ENCODE peak calls at places on chromosomes 1 and 21, in eight cellular contexts. G is ovary, R is NCI-H460, C is A549, V is BE2C, X is EH, T is AG04450, L is hepatic stellate cell. Y is an unnamed sample.

GRCh38 chr1:51973587-51974474 is 16.7 kb downstream of the RAB3B start:
- DNase-seq in G (no peak), R (no peak), C (no peak), V (no peak), X (no peak), T (no peak), L (no peak), Y (peak)

GRCh38 chr1:8154621-8155052 is 128.5 kb upstream of the ERRFI1 start:
- DNase-seq in G (no peak), R (peak), C (peak), V (no peak), X (no peak), T (no peak), L (no peak), Y (peak)

GRCh38 chr1:232047473-232047872 is 420.9 kb downstream of the DISC1 start:
- DNase-seq in G (no peak), R (peak), C (peak), V (no peak), X (no peak), T (no peak), L (no peak), Y (no peak)

GRCh38 chr1:64405833-64406232 is 64.1 kb upstream of the CACHD1 start:
- DNase-seq in G (no peak), R (no peak), C (no peak), V (no peak), X (no peak), T (no peak), L (no peak), Y (no peak)

GRCh38 chr21:25179116-25179515 is 428.2 kb downstream of the MRPL39 start:
- DNase-seq in G (no peak), R (no peak), C (no peak), V (no peak), X (peak), T (peak), L (no peak), Y (peak)

GRCh38 chr1:84506729-84507453 is 510 bp upstream of the GNG5 start:
- DNase-seq in G (no peak), R (no peak), C (no peak), V (no peak), X (no peak), T (no peak), L (no peak), Y (no peak)

GRCh38 chr1:31669786-31670582 is 25.3 kb upstream of the PEF1 start:
- DNase-seq in G (peak), R (peak), C (peak), V (peak), X (peak), T (no peak), L (no peak), Y (peak)

GRCh38 chr1:45552309-45552708 is 1.7 kb downstream of the AKR1A1 start:
- DNase-seq in G (no peak), R (no peak), C (no peak), V (no peak), X (no peak), T (no peak), L (no peak), Y (no peak)

GRCh38 chr1:27257155-27257554 is 22.7 kb downstream of the WDTC1 start:
- DNase-seq in G (no peak), R (no peak), C (no peak), V (no peak), X (no peak), T (no peak), L (no peak), Y (peak)

GRCh38 chr21:40678681-40679284 is 168.2 kb downstream of the DSCAM start:
- DNase-seq in G (no peak), R (no peak), C (no peak), V (no peak), X (no peak), T (no peak), L (no peak), Y (no peak)

GRCh38 chr1:89453123-89453972 is 71.3 kb upstream of the LRRC8B start:
- DNase-seq in G (no peak), R (no peak), C (no peak), V (no peak), X (no peak), T (no peak), L (no peak), Y (no peak)

GRCh38 chr1:22188436-22188835 is 45.5 kb upstream of the WNT4 start:
- DNase-seq in G (no peak), R (no peak), C (no peak), V (no peak), X (no peak), T (no peak), L (no peak), Y (no peak)